ENCODE peak calls at places on chromosomes 3 and 15, in five cellular contexts. W is NCI-H226, V is breast epithelium, F is substantia nigra, Q is activated gamma-delta T cell treated with Interleukin-2 at 50 U/mL for 16 hours. S is an unnamed sample.

GRCh38 chr15:25236861-25237155 is 202.0 kb downstream of the UBE3A start:
- DNase-seq in W (no peak), V (no peak), F (no peak), Q (no peak), S (no peak)

GRCh38 chr3:136547293-136547692 is 204.9 kb downstream of the STAG1 start:
- DNase-seq in W (peak), V (no peak), F (no peak), Q (no peak), S (no peak)

GRCh38 chr3:172465281-172465680 is 17.0 kb upstream of the GHSR start:
- DNase-seq in W (no peak), V (no peak), F (no peak), Q (no peak), S (no peak)

GRCh38 chr3:146142757-146143156 is 18.2 kb downstream of the PLOD2 start:
- DNase-seq in W (peak), V (no peak), F (no peak), Q (no peak), S (no peak)

GRCh38 chr3:126134219-126134975 is 46.0 kb downstream of the ALDH1L1 start:
- DNase-seq in W (no peak), V (peak), F (no peak), Q (peak), S (no peak)

GRCh38 chr3:174949523-174949922 is 90.4 kb downstream of the NAALADL2 start:
- DNase-seq in W (peak), V (no peak), F (no peak), Q (no peak), S (no peak)

GRCh38 chr3:63364495-63364894 is 86.4 kb downstream of the SYNPR start:
- DNase-seq in W (peak), V (no peak), F (no peak), Q (no peak), S (peak)

GRCh38 chr15:93965491-93965890 is 265.9 kb upstream of the MCTP2 start:
- DNase-seq in W (no peak), V (no peak), F (no peak), Q (no peak), S (no peak)

GRCh38 chr3:15520185-15520584 is 1.3 kb downstream of the COLQ start:
- DNase-seq in W (no peak), V (no peak), F (no peak), Q (peak), S (no peak)

GRCh38 chr3:82506204-82506603 is 744.8 kb upstream of the GBE1 start:
- DNase-seq in W (no peak), V (no peak), F (no peak), Q (no peak), S (no peak)

GRCh38 chr3:50388720-50389352 is 29.5 kb upstream of the TMEM115 start:
- DNase-seq in W (peak), V (peak), F (no peak), Q (no peak), S (no peak)

GRCh38 chr3:154247806-154248480 is 76.3 kb downstream of the DHX36 start:
- DNase-seq in W (no peak), V (no peak), F (no peak), Q (no peak), S (no peak)

GRCh38 chr3:38542401-38543298 is 46.5 kb downstream of the EXOG start:
- DNase-seq in W (no peak), V (no peak), F (no peak), Q (no peak), S (no peak)

GRCh38 chr15:29090617-29091466 is 178.8 kb downstream of the NSMCE3 start:
- DNase-seq in W (no peak), V (no peak), F (no peak), Q (peak), S (no peak)

GRCh38 chr3:33187368-33187634 is 31.3 kb downstream of the SUSD5 start:
- DNase-seq in W (no peak), V (no peak), F (no peak), Q (no peak), S (peak)

GRCh38 chr3:160968731-160969130 is 136.4 kb downstream of the B3GALNT1 start:
- DNase-seq in W (no peak), V (no peak), F (no peak), Q (no peak), S (no peak)

GRCh38 chr15:91790826-91791225 is 62.7 kb upstream of the SLCO3A1 start:
- DNase-seq in W (no peak), V (no peak), F (no peak), Q (no peak), S (peak)

GRCh38 chr3:185153170-185153733 is 392 bp upstream of the C3orf70 start:
- DNase-seq in W (no peak), V (no peak), F (no peak), Q (no peak), S (no peak)

GRCh38 chr15:101784644-101785043 is 18.7 kb upstream of the OR4F6 start:
- DNase-seq in W (no peak), V (no peak), F (no peak), Q (no peak), S (no peak)

GRCh38 chr15:71512281-71513016 is 297.9 kb upstream of the NR2E3 start:
- DNase-seq in W (no peak), V (no peak), F (no peak), Q (no peak), S (no peak)

GRCh38 chr15:27668471-27669220 is 430.5 kb downstream of the OCA2 start:
- DNase-seq in W (no peak), V (no peak), F (no peak), Q (no peak), S (no peak)

GRCh38 chr3:65712156-65712555 is 326.6 kb downstream of the MAGI1 start:
- DNase-seq in W (no peak), V (no peak), F (no peak), Q (no peak), S (no peak)

GRCh38 chr15:37219211-37219701 is 118.9 kb upstream of the MEIS2 start:
- DNase-seq in W (no peak), V (no peak), F (no peak), Q (no peak), S (no peak)